ENCODE peak calls at places on chromosomes 2 and 18, in four cellular contexts. G is upper lobe of right lung, D is SJCRH30, I is fibroblast of mammary gland. W is an unnamed sample.

GRCh38 chr2:118913805-118914645 is 28.0 kb upstream of the MARCO start:
- DNase-seq in D (no peak), I (peak), G (no peak), W (no peak)

GRCh38 chr2:171482877-171483276 is 39.4 kb upstream of the CYBRD1 start:
- DNase-seq in D (peak), I (no peak), G (no peak), W (no peak)

GRCh38 chr18:56458770-56459450 is 179.5 kb downstream of the TXNL1 start:
- DNase-seq in D (no peak), G (no peak), I (no peak), W (no peak)

GRCh38 chr2:228535396-228535795 is 353.9 kb upstream of the SPHKAP start:
- DNase-seq in G (no peak), D (peak), I (peak), W (no peak)

GRCh38 chr18:63848159-63848558 is 39.3 kb upstream of the SERPINB2 start:
- DNase-seq in D (peak), I (peak), G (no peak), W (peak)

GRCh38 chr2:37441055-37441454 is 96.6 kb downstream of the QPCT start:
- DNase-seq in D (no peak), I (no peak), G (no peak), W (no peak)

GRCh38 chr2:172442072-172442895 is 14.9 kb downstream of the ITGA6 start:
- DNase-seq in G (no peak), D (peak), I (peak), W (no peak)

GRCh38 chr2:95393901-95394300 is 8.6 kb upstream of the FAHD2A start:
- DNase-seq in D (no peak), I (no peak), G (no peak), W (no peak)

GRCh38 chr2:181008418-181008817 is 28.0 kb downstream of the UBE2E3 start:
- DNase-seq in I (no peak), D (no peak), G (no peak), W (no peak)

GRCh38 chr2:28895189-28895893 is 874 bp downstream of the WDR43 start:
- DNase-seq in I (peak), D (peak), G (peak), W (peak)

GRCh38 chr2:119157850-119158511 is 570 bp downstream of the C1QL2 start:
- DNase-seq in D (no peak), G (no peak), I (no peak), W (no peak)

GRCh38 chr18:8614875-8615274 is 5.6 kb downstream of the RAB12 start:
- DNase-seq in D (no peak), I (no peak), G (no peak), W (no peak)
- H3K4me3 ChIP-seq in D (no peak), I (no peak), G (no peak), W (no peak)

GRCh38 chr18:55404811-55405654 is 183.0 kb downstream of the TCF4 start:
- DNase-seq in G (no peak), D (no peak), I (no peak), W (no peak)

GRCh38 chr18:55402731-55403405 is 185.1 kb downstream of the TCF4 start:
- DNase-seq in I (no peak), G (no peak), D (no peak), W (no peak)

GRCh38 chr18:55401638-55402191 is 186.3 kb downstream of the TCF4 start:
- DNase-seq in I (peak), D (peak), G (no peak), W (no peak)

GRCh38 chr18:55404136-55404810 is 183.7 kb downstream of the TCF4 start:
- DNase-seq in I (no peak), D (no peak), G (no peak), W (no peak)

DNA sequence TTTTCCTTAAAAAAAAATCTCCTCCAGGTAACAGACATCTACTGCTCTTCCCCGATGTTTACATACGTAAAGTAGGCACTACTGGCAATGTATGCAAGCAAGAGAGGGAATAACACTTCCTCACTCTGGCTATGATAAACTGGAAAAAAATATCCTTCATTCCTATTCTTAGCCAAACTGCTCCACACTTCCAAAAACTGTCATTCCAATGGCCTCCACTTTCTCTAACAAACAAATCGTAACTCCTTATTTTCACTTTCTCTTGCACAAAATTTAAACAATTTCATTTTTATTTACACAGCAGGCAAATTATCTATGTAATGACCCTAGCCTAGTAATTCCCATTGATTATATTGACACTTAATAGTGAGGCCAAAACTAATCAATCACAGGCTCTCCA is 184.4 kb downstream of the TCF4 start:
- DNase-seq in G (no peak), D (no peak), I (no peak), W (no peak)
- H3K4me3 ChIP-seq in G (peak), D (no peak), I (no peak), W (no peak)

GRCh38 chr2:8515864-8516533 is 165.9 kb upstream of the ID2 start:
- DNase-seq in I (no peak), G (no peak), D (no peak), W (no peak)

GRCh38 chr2:8514274-8514662 is 167.6 kb upstream of the ID2 start:
- DNase-seq in I (no peak), D (no peak), G (no peak), W (no peak)

GRCh38 chr2:8515390-8515761 is 166.5 kb upstream of the ID2 start:
- DNase-seq in G (no peak), D (no peak), I (no peak), W (no peak)

GRCh38 chr2:8513601-8514273 is 168.1 kb upstream of the ID2 start:
- DNase-seq in D (no peak), I (no peak), G (no peak), W (no peak)

GRCh38 chr2:8514748-8515389 is 167.0 kb upstream of the ID2 start:
- DNase-seq in G (no peak), I (no peak), D (no peak), W (no peak)
- H3K4me3 ChIP-seq in G (no peak), I (no peak), D (no peak), W (no peak)

DNA sequence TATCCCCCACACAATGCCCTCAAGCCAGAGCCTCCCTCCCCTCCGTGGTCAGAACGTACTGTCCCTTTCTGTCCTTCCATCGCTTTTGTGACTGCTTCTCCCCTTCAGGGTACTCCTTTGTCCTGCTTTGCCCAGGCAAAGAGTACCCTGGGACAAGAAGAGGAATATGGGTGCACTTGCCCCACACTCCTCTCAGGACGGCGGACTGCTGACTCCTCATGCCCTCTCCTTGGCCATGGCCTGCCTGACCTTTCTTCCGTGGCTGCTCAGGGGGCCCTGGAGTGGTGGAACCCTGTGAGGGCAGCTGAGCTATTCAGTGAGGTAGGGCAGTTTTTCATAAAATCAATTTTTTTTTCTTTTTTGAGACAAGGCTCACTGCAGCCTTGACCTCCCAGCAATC is 18.7 kb downstream of the C2orf74 start:
- DNase-seq in I (no peak), G (no peak), D (no peak), W (no peak)
- H3K4me3 ChIP-seq in I (no peak), G (no peak), D (no peak), W (no peak)

GRCh38 chr2:157830696-157831570 is 45.2 kb downstream of the ACVR1 start:
- DNase-seq in D (peak), G (no peak), I (peak), W (no peak)
- H3K4me3 ChIP-seq in D (no peak), G (no peak), I (no peak), W (no peak)

DNA sequence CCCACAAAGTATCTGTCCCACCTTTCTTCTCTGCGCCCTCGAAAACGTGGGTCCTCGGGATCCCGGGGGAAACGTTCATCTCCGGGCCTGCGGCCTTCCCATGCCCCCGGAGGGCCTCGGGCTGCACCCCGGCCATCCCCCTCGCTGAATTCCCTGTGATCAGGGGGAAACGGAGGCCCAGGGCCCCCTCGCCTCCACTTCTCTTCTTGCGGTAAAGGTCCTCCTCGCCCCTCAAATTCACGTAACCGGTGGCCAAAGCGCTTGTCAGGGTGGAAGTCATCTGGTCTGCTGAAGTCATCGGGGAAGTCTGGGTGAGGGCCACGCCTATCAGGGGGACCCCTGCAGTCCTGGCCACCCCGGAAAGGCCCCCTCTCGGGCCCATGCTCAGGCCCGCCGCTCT is 12.3 kb downstream of the SFT2D3 start:
- DNase-seq in G (no peak), D (no peak), I (no peak), W (no peak)
- H3K4me3 ChIP-seq in G (no peak), D (no peak), I (no peak), W (no peak)

GRCh38 chr2:190711069-190711468 is 62.2 kb downstream of the NAB1 start:
- DNase-seq in D (no peak), G (no peak), I (no peak), W (no peak)

GRCh38 chr2:190714958-190715357 is 66.1 kb downstream of the NAB1 start:
- DNase-seq in I (peak), G (no peak), D (no peak), W (no peak)

GRCh38 chr2:190717306-190717705 is 68.4 kb downstream of the NAB1 start:
- DNase-seq in I (no peak), G (no peak), D (peak), W (no peak)

GRCh38 chr2:190716176-190716807 is 67.4 kb downstream of the NAB1 start:
- DNase-seq in I (no peak), D (no peak), G (no peak), W (no peak)

GRCh38 chr2:190713476-190713875 is 64.6 kb downstream of the NAB1 start:
- DNase-seq in D (no peak), I (no peak), G (no peak), W (no peak)
- H3K4me3 ChIP-seq in D (no peak), I (no peak), G (no peak), W (no peak)